ENCODE peak calls at places on chromosomes 1 and 21, in four cellular contexts. One of them, this sample, is unnamed.

GRCh38 chr1:233355841-233356704 is 28.5 kb downstream of the MAP3K21 start:
- DNase-seq in H1: no peak
- DNase-seq in HepG2: no peak
- DNase-seq in K562: no peak
- DNase-seq in this sample: no peak

GRCh38 chr1:9253706-9254105 is 19.1 kb downstream of the H6PD start:
- DNase-seq in H1: no peak
- DNase-seq in HepG2: no peak
- DNase-seq in K562: no peak
- DNase-seq in this sample: no peak

GRCh38 chr1:77514871-77515776 is 167.3 kb downstream of the ZZZ3 start:
- DNase-seq in H1: peak
- DNase-seq in K562: no peak
- DNase-seq in HepG2: peak
- DNase-seq in this sample: peak

GRCh38 chr1:82907313-82907712 is 1091.6 kb downstream of the TTLL7 start:
- DNase-seq in HepG2: no peak
- DNase-seq in K562: no peak
- DNase-seq in H1: no peak
- DNase-seq in this sample: no peak

GRCh38 chr1:86933051-86933450 is 18.6 kb downstream of the HS2ST1 start:
- DNase-seq in H1: no peak
- DNase-seq in HepG2: no peak
- DNase-seq in K562: no peak
- DNase-seq in this sample: no peak

GRCh38 chr1:26838474-26839338 is 12.2 kb downstream of the ZDHHC18 start:
- DNase-seq in K562: no peak
- DNase-seq in HepG2: peak
- DNase-seq in H1: no peak
- DNase-seq in this sample: no peak

GRCh38 chr21:45267390-45267760 is 20.3 kb downstream of the POFUT2 start:
- DNase-seq in K562: no peak
- DNase-seq in HepG2: no peak
- DNase-seq in H1: no peak
- DNase-seq in this sample: no peak

GRCh38 chr1:183023601-183024351 is 556 bp downstream of the LAMC1 start:
- DNase-seq in HepG2: peak
- DNase-seq in H1: no peak
- DNase-seq in K562: peak
- DNase-seq in this sample: peak

GRCh38 chr21:22096314-22096713 is 1098.1 kb downstream of the NCAM2 start:
- DNase-seq in HepG2: no peak
- DNase-seq in H1: no peak
- DNase-seq in K562: no peak
- DNase-seq in this sample: no peak

GRCh38 chr1:115827452-115827851 is 13.5 kb downstream of the NHLH2 start:
- DNase-seq in K562: no peak
- DNase-seq in H1: no peak
- DNase-seq in HepG2: no peak
- DNase-seq in this sample: no peak

DNA sequence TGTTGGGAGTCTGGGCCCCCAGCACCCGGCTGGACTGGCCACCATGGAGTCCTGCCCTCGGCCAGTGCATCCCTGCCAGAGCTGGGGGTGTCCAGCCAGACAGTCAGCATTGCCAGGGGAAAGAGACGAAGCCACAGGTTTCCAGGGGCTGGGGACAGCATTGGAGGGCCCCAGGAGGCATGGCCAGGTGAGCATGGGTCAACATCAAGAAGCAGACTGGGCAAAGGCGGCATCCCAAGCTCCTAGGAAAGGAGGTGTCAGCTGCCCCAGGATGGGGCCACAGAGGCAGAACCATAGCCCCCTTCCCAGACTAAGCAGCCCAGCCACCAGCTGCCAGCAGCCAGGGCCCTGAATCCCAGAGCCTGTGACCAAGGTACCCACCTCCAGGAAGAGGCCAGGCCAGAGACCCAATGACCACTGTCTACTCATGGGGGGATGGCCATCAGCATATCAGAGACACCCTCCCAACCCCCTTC is 32.2 kb downstream of the WNT3A start:
- DNase-seq in K562: no peak
- DNase-seq in H1: no peak
- DNase-seq in HepG2: no peak
- DNase-seq in this sample: no peak
- TF ChIP-seq RNF2 in K562: no peak
- TF ChIP-seq RNF2 in H1: no peak
- TF ChIP-seq RNF2 in HepG2: no peak
- TF ChIP-seq RNF2 in this sample: no peak

DNA sequence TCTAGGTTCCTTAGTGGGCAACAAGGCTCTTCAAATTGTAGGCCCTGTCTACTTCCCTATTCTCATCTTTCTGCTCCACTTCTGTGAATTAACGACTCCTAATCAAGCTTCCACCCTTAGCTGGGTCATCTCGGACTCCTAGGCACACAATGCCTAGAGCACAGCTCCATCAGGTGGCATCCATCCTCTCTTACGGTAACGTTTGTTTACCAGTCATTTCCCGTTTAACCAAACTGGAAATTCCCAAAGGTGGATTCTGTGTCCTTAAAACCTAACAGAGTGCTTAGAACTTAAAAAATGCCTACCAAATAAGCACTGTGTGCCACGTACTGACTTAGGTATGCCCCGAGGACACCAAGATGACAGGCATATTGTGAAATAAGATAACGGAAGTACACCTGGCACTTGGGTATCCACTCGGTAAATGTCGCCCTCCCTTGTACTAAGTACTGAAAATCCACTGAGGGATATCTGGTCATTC is 1.5 kb downstream of the PARP1 start:
- DNase-seq in H1: no peak
- DNase-seq in K562: no peak
- DNase-seq in HepG2: peak
- DNase-seq in this sample: peak
- TF ChIP-seq RNF2 in H1: no peak
- TF ChIP-seq RNF2 in K562: no peak
- TF ChIP-seq RNF2 in HepG2: no peak
- TF ChIP-seq RNF2 in this sample: no peak

GRCh38 chr1:6116137-6116536 is 64.0 kb downstream of the CHD5 start:
- DNase-seq in HepG2: no peak
- DNase-seq in K562: no peak
- DNase-seq in H1: no peak
- DNase-seq in this sample: peak
- TF ChIP-seq RNF2 in HepG2: no peak
- TF ChIP-seq RNF2 in K562: no peak
- TF ChIP-seq RNF2 in H1: no peak
- TF ChIP-seq RNF2 in this sample: no peak

GRCh38 chr1:84605157-84605556 is 30.9 kb upstream of the CTBS start:
- DNase-seq in HepG2: no peak
- DNase-seq in K562: no peak
- DNase-seq in H1: no peak
- DNase-seq in this sample: no peak
- TF ChIP-seq RNF2 in HepG2: no peak
- TF ChIP-seq RNF2 in K562: no peak
- TF ChIP-seq RNF2 in H1: no peak
- TF ChIP-seq RNF2 in this sample: no peak

DNA sequence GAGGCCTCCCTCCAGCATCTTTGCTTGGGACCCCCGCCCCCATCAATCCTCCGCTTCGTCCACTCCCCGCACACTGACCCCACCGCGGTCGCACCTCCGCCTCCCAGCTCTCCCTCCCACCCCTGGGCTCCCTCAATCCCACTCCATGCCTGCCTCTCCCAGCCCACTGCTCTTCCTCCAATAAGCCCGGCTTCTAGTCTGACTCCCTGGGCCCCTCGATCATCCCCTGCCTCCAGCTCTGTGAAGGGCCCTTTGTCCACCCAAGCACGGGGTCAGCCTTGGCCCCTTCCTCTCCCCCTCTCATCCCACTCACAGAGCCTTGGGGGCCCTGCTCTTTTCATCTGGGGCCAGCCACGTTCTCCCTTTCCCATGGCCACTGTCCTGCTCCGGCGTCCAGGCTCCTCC is 1.5 kb upstream of the TMEM200B start:
- DNase-seq in H1: no peak
- DNase-seq in K562: no peak
- DNase-seq in HepG2: no peak
- DNase-seq in this sample: no peak
- TF ChIP-seq RNF2 in H1: no peak
- TF ChIP-seq RNF2 in K562: no peak
- TF ChIP-seq RNF2 in HepG2: no peak
- TF ChIP-seq RNF2 in this sample: no peak

DNA sequence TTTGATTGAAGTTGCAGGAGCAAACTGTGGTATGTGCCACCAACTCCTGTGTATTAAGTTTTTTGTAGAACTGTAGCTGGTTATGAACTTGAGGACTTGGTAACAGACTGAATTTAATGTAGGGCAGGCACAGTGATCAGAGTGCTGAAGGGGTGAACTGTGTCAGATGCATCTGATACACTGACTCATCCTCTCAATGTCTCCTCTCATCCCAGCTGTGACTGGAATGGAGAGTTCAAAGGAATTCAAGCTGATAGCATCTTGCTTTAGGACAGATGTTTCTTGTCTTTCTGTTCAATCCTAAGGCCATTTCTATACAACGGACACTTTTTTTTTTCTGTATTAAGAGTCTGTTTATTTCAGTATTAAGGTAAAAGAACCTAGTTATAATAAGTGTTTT is 25.0 kb upstream of the GBP1 start:
- DNase-seq in HepG2: no peak
- DNase-seq in K562: no peak
- DNase-seq in H1: no peak
- DNase-seq in this sample: no peak
- TF ChIP-seq RNF2 in HepG2: no peak
- TF ChIP-seq RNF2 in K562: no peak
- TF ChIP-seq RNF2 in H1: no peak
- TF ChIP-seq RNF2 in this sample: no peak

DNA sequence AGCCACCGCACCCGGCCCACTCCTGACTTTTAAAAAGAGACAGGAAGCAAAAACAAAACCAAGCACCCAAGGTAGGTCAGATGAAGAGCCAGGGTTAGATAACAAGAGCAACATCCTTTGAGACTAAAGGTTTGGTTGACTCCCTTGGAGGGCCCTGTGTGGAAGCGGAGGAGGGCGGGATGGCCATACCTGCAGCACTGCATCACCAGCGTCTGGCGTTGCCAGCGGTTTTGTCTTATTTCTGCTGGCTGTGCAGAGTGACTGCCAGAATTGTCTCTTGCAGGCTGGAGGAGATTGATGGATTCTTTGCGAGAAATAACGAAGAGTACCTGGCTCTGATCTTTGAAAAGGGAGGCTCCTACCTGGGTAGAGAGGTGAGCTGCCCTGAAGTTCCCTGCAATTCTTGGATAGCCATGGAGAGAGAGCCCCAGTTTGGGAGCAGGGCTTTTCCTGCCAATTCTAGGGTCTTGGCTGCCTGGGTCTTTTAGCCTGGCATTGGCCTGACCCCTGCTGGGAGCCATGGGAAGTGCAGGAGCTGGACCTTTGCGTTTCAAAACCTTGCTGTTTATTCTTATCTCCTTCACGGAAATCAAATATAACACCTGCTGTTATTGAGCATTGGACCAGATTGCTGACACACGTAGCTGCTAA is 24.0 kb downstream of the QSOX1 start:
- DNase-seq in H1: no peak
- DNase-seq in K562: peak
- DNase-seq in HepG2: peak
- DNase-seq in this sample: peak
- TF ChIP-seq RNF2 in H1: no peak
- TF ChIP-seq RNF2 in K562: no peak
- TF ChIP-seq RNF2 in HepG2: no peak
- TF ChIP-seq RNF2 in this sample: no peak

GRCh38 chr1:221741364-221741970 is 422 bp downstream of the DUSP10 start:
- DNase-seq in H1: no peak
- DNase-seq in K562: peak
- DNase-seq in HepG2: no peak
- DNase-seq in this sample: no peak
- TF ChIP-seq RNF2 in H1: no peak
- TF ChIP-seq RNF2 in K562: no peak
- TF ChIP-seq RNF2 in HepG2: no peak
- TF ChIP-seq RNF2 in this sample: no peak

DNA sequence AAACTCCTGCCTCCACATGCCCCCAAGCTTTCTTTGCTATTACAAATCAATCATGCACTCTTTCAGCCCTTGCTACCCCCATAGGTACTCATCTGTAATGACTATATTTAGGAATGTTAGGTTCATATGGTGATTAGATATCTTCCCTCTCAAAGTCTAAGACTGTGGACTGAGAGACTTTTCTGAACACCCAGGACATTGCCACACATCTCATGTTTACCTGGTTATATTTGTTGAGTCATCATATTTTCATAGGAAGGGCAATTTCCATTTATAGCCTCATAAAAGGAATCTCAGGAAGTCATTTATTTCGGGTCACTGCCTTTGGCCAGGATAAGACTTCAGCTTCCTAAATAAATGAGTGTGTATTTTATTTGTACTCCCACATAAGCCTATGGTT is 81.5 kb upstream of the LPGAT1 start:
- DNase-seq in H1: no peak
- DNase-seq in K562: no peak
- DNase-seq in HepG2: no peak
- DNase-seq in this sample: peak
- TF ChIP-seq RNF2 in H1: no peak
- TF ChIP-seq RNF2 in K562: no peak
- TF ChIP-seq RNF2 in HepG2: no peak
- TF ChIP-seq RNF2 in this sample: no peak

GRCh38 chr1:151371340-151371739 is 1.2 kb downstream of the SELENBP1 start:
- DNase-seq in HepG2: no peak
- DNase-seq in K562: no peak
- DNase-seq in H1: no peak
- DNase-seq in this sample: peak
- TF ChIP-seq RNF2 in HepG2: no peak
- TF ChIP-seq RNF2 in K562: no peak
- TF ChIP-seq RNF2 in H1: no peak
- TF ChIP-seq RNF2 in this sample: no peak

This sample was measured in A549.